ENCODE peak calls at places on chromosomes 4 and X, in nine cellular contexts. One of them, this sample, is unnamed.

GRCh38 chr4:130699004-130699403 is 1603.1 kb downstream of the C4orf33 start:
- DNase-seq in spleen: no peak
- DNase-seq in WERI-Rb-1: no peak
- DNase-seq in body of pancreas: no peak
- DNase-seq in HCT116: no peak
- DNase-seq in fibroblast of lung: no peak
- DNase-seq in PC-3: no peak
- DNase-seq in lung: no peak
- DNase-seq in heart left ventricle: no peak
- DNase-seq in this sample: no peak

GRCh38 chr4:86529450-86529849 is 64.7 kb upstream of the PTPN13 start:
- DNase-seq in spleen: no peak
- DNase-seq in WERI-Rb-1: no peak
- DNase-seq in body of pancreas: no peak
- DNase-seq in HCT116: no peak
- DNase-seq in fibroblast of lung: no peak
- DNase-seq in PC-3: no peak
- DNase-seq in lung: peak; percentile 39
- DNase-seq in heart left ventricle: no peak
- DNase-seq in this sample: no peak

GRCh38 chrX:119500061-119500800 is 32.0 kb downstream of the SLC25A5 start:
- DNase-seq in spleen: no peak
- DNase-seq in WERI-Rb-1: no peak
- DNase-seq in body of pancreas: no peak
- DNase-seq in HCT116: no peak
- DNase-seq in fibroblast of lung: no peak
- DNase-seq in PC-3: no peak
- DNase-seq in lung: no peak
- DNase-seq in heart left ventricle: no peak
- DNase-seq in this sample: no peak

GRCh38 chr4:18442957-18443356 is 421.4 kb upstream of the LCORL start:
- DNase-seq in spleen: no peak
- DNase-seq in WERI-Rb-1: no peak
- DNase-seq in body of pancreas: no peak
- DNase-seq in HCT116: no peak
- DNase-seq in fibroblast of lung: no peak
- DNase-seq in PC-3: no peak
- DNase-seq in lung: no peak
- DNase-seq in heart left ventricle: no peak
- DNase-seq in this sample: no peak

GRCh38 chrX:72272868-72273267 is 4.2 kb downstream of the RPS4X start:
- DNase-seq in spleen: no peak
- DNase-seq in WERI-Rb-1: no peak
- DNase-seq in body of pancreas: no peak
- DNase-seq in HCT116: no peak
- DNase-seq in fibroblast of lung: no peak
- DNase-seq in PC-3: peak; percentile 79
- DNase-seq in lung: no peak
- DNase-seq in heart left ventricle: no peak
- DNase-seq in this sample: no peak

GRCh38 chrX:21764043-21764442 is 6.1 kb upstream of the SMPX start:
- DNase-seq in spleen: no peak
- DNase-seq in WERI-Rb-1: no peak
- DNase-seq in body of pancreas: no peak
- DNase-seq in HCT116: no peak
- DNase-seq in fibroblast of lung: no peak
- DNase-seq in PC-3: peak; percentile 79
- DNase-seq in lung: no peak
- DNase-seq in heart left ventricle: no peak
- DNase-seq in this sample: no peak

GRCh38 chr4:157885785-157886184 is 287.0 kb downstream of the GASK1B start:
- DNase-seq in spleen: no peak
- DNase-seq in WERI-Rb-1: no peak
- DNase-seq in body of pancreas: no peak
- DNase-seq in HCT116: no peak
- DNase-seq in fibroblast of lung: no peak
- DNase-seq in PC-3: no peak
- DNase-seq in lung: no peak
- DNase-seq in heart left ventricle: no peak
- DNase-seq in this sample: no peak

GRCh38 chrX:21972721-21973120 is 32.2 kb downstream of the SMS start:
- DNase-seq in spleen: no peak
- DNase-seq in WERI-Rb-1: no peak
- DNase-seq in body of pancreas: no peak
- DNase-seq in HCT116: no peak
- DNase-seq in fibroblast of lung: peak; percentile 65
- DNase-seq in PC-3: peak; percentile 10
- DNase-seq in lung: no peak
- DNase-seq in heart left ventricle: no peak
- DNase-seq in this sample: peak; percentile 44

GRCh38 chrX:418927-419729 is 32.4 kb upstream of the PPP2R3B start:
- DNase-seq in spleen: no peak
- DNase-seq in WERI-Rb-1: no peak
- DNase-seq in body of pancreas: no peak
- DNase-seq in HCT116: no peak
- DNase-seq in fibroblast of lung: no peak
- DNase-seq in PC-3: no peak
- DNase-seq in lung: no peak
- DNase-seq in heart left ventricle: no peak
- DNase-seq in this sample: no peak

GRCh38 chr4:123104275-123104674 is 181.9 kb upstream of the NUDT6 start:
- DNase-seq in spleen: no peak
- DNase-seq in WERI-Rb-1: no peak
- DNase-seq in body of pancreas: no peak
- DNase-seq in HCT116: no peak
- DNase-seq in fibroblast of lung: peak; percentile 42
- DNase-seq in PC-3: no peak
- DNase-seq in lung: no peak
- DNase-seq in heart left ventricle: no peak
- DNase-seq in this sample: no peak

GRCh38 chrX:54442790-54443189 is 2.6 kb downstream of the TSR2 start:
- DNase-seq in spleen: no peak
- DNase-seq in WERI-Rb-1: no peak
- DNase-seq in body of pancreas: no peak
- DNase-seq in HCT116: no peak
- DNase-seq in fibroblast of lung: no peak
- DNase-seq in PC-3: no peak
- DNase-seq in lung: no peak
- DNase-seq in heart left ventricle: no peak
- DNase-seq in this sample: no peak

GRCh38 chrX:54444752-54445151 is 4.5 kb downstream of the TSR2 start:
- DNase-seq in spleen: peak; percentile 63
- DNase-seq in WERI-Rb-1: no peak
- DNase-seq in body of pancreas: no peak
- DNase-seq in HCT116: no peak
- DNase-seq in fibroblast of lung: no peak
- DNase-seq in PC-3: no peak
- DNase-seq in lung: no peak
- DNase-seq in heart left ventricle: no peak
- DNase-seq in this sample: no peak

GRCh38 chrX:54446084-54446483 is 5.9 kb downstream of the TSR2 start:
- DNase-seq in spleen: no peak
- DNase-seq in WERI-Rb-1: no peak
- DNase-seq in body of pancreas: no peak
- DNase-seq in HCT116: no peak
- DNase-seq in fibroblast of lung: no peak
- DNase-seq in PC-3: no peak
- DNase-seq in lung: no peak
- DNase-seq in heart left ventricle: no peak
- DNase-seq in this sample: no peak

GRCh38 chrX:54435121-54435520 is 5.1 kb upstream of the TSR2 start:
- DNase-seq in spleen: no peak
- DNase-seq in WERI-Rb-1: no peak
- DNase-seq in body of pancreas: no peak
- DNase-seq in HCT116: no peak
- DNase-seq in fibroblast of lung: no peak
- DNase-seq in PC-3: no peak
- DNase-seq in lung: no peak
- DNase-seq in heart left ventricle: no peak
- DNase-seq in this sample: no peak

GRCh38 chrX:54439967-54440871 is at the start of gene TSR2:
- DNase-seq in spleen: peak; percentile 94
- DNase-seq in WERI-Rb-1: peak; percentile 80
- DNase-seq in body of pancreas: peak; percentile 81
- DNase-seq in HCT116: peak; percentile 72
- DNase-seq in fibroblast of lung: peak; percentile 88
- DNase-seq in PC-3: peak; percentile 86
- DNase-seq in lung: peak; percentile 78
- DNase-seq in heart left ventricle: peak; percentile 84
- DNase-seq in this sample: peak; percentile 65
- TF ChIP-seq CTCF in spleen: no peak
- TF ChIP-seq CTCF in WERI-Rb-1: no peak
- TF ChIP-seq CTCF in body of pancreas: no peak
- TF ChIP-seq CTCF in HCT116: peak; percentile 9
- TF ChIP-seq CTCF in fibroblast of lung: no peak
- TF ChIP-seq CTCF in PC-3: peak; percentile 39
- TF ChIP-seq CTCF in lung: peak; percentile 6
- TF ChIP-seq CTCF in heart left ventricle: no peak
- TF ChIP-seq CTCF in this sample: peak; percentile 31

GRCh38 chrX:154806837-154807501 is 1.7 kb upstream of the MPP1 start:
- DNase-seq in spleen: no peak
- DNase-seq in WERI-Rb-1: no peak
- DNase-seq in body of pancreas: no peak
- DNase-seq in HCT116: no peak
- DNase-seq in fibroblast of lung: no peak
- DNase-seq in PC-3: no peak
- DNase-seq in lung: no peak
- DNase-seq in heart left ventricle: no peak
- DNase-seq in this sample: no peak

GRCh38 chrX:154804564-154804956 is 725 bp downstream of the MPP1 start:
- DNase-seq in spleen: no peak
- DNase-seq in WERI-Rb-1: no peak
- DNase-seq in body of pancreas: no peak
- DNase-seq in HCT116: no peak
- DNase-seq in fibroblast of lung: no peak
- DNase-seq in PC-3: no peak
- DNase-seq in lung: no peak
- DNase-seq in heart left ventricle: no peak
- DNase-seq in this sample: no peak

GRCh38 chrX:154802838-154803410 is 2.4 kb downstream of the MPP1 start:
- DNase-seq in spleen: no peak
- DNase-seq in WERI-Rb-1: no peak
- DNase-seq in body of pancreas: no peak
- DNase-seq in HCT116: no peak
- DNase-seq in fibroblast of lung: no peak
- DNase-seq in PC-3: no peak
- DNase-seq in lung: no peak
- DNase-seq in heart left ventricle: no peak
- DNase-seq in this sample: no peak

GRCh38 chrX:154804957-154805695 is at the start of gene MPP1:
- DNase-seq in spleen: peak; percentile 93
- DNase-seq in WERI-Rb-1: peak; percentile 85
- DNase-seq in body of pancreas: peak; percentile 76
- DNase-seq in HCT116: peak; percentile 32
- DNase-seq in fibroblast of lung: peak; percentile 68
- DNase-seq in PC-3: peak; percentile 86
- DNase-seq in lung: peak; percentile 67
- DNase-seq in heart left ventricle: peak; percentile 78
- DNase-seq in this sample: peak; percentile 18

GRCh38 chrX:154805696-154806091 is 409 bp upstream of the MPP1 start:
- DNase-seq in spleen: no peak
- DNase-seq in WERI-Rb-1: no peak
- DNase-seq in body of pancreas: no peak
- DNase-seq in HCT116: no peak
- DNase-seq in fibroblast of lung: peak; percentile 43
- DNase-seq in PC-3: no peak
- DNase-seq in lung: no peak
- DNase-seq in heart left ventricle: no peak
- DNase-seq in this sample: no peak
- H3K27ac ChIP-seq in spleen: peak overlapping the region; percentile 87
- H3K27ac ChIP-seq in WERI-Rb-1: no peak overlapping the region
- H3K27ac ChIP-seq in body of pancreas: peak overlapping the region; percentile 70
- H3K27ac ChIP-seq in HCT116: no peak overlapping the region
- H3K27ac ChIP-seq in fibroblast of lung: peak overlapping the region; percentile 34
- H3K27ac ChIP-seq in PC-3: no peak overlapping the region
- H3K27ac ChIP-seq in lung: peak overlapping the region; percentile 50
- H3K27ac ChIP-seq in heart left ventricle: peak overlapping the region; percentile 29
- H3K27ac ChIP-seq in this sample: peak overlapping the region; percentile 47

GRCh38 chrX:23389196-23389792 is 54.6 kb downstream of the PTCHD1 start:
- DNase-seq in spleen: no peak
- DNase-seq in WERI-Rb-1: no peak
- DNase-seq in body of pancreas: no peak
- DNase-seq in HCT116: no peak
- DNase-seq in fibroblast of lung: no peak
- DNase-seq in PC-3: no peak
- DNase-seq in lung: peak; percentile 83
- DNase-seq in heart left ventricle: no peak
- DNase-seq in this sample: no peak

GRCh38 chrX:23392195-23392594 is 57.5 kb downstream of the PTCHD1 start:
- DNase-seq in spleen: no peak
- DNase-seq in WERI-Rb-1: no peak
- DNase-seq in body of pancreas: no peak
- DNase-seq in HCT116: no peak
- DNase-seq in fibroblast of lung: no peak
- DNase-seq in PC-3: no peak
- DNase-seq in lung: no peak
- DNase-seq in heart left ventricle: no peak
- DNase-seq in this sample: no peak

GRCh38 chrX:23398570-23398969 is 63.9 kb downstream of the PTCHD1 start:
- DNase-seq in spleen: no peak
- DNase-seq in WERI-Rb-1: no peak
- DNase-seq in body of pancreas: no peak
- DNase-seq in HCT116: no peak
- DNase-seq in fibroblast of lung: no peak
- DNase-seq in PC-3: no peak
- DNase-seq in lung: no peak
- DNase-seq in heart left ventricle: no peak
- DNase-seq in this sample: no peak

GRCh38 chrX:23390979-23391378 is 56.3 kb downstream of the PTCHD1 start:
- DNase-seq in spleen: no peak
- DNase-seq in WERI-Rb-1: no peak
- DNase-seq in body of pancreas: no peak
- DNase-seq in HCT116: no peak
- DNase-seq in fibroblast of lung: no peak
- DNase-seq in PC-3: no peak
- DNase-seq in lung: no peak
- DNase-seq in heart left ventricle: no peak
- DNase-seq in this sample: no peak

GRCh38 chrX:23394421-23394820 is 59.8 kb downstream of the PTCHD1 start:
- DNase-seq in spleen: no peak
- DNase-seq in WERI-Rb-1: no peak
- DNase-seq in body of pancreas: peak; percentile 69
- DNase-seq in HCT116: no peak
- DNase-seq in fibroblast of lung: no peak
- DNase-seq in PC-3: peak; percentile 43
- DNase-seq in lung: peak; percentile 38
- DNase-seq in heart left ventricle: no peak
- DNase-seq in this sample: no peak
- H3K4me3 ChIP-seq in spleen: no peak overlapping the region
- H3K4me3 ChIP-seq in WERI-Rb-1: no peak overlapping the region
- H3K4me3 ChIP-seq in body of pancreas: no peak overlapping the region
- H3K4me3 ChIP-seq in HCT116: no peak overlapping the region
- H3K4me3 ChIP-seq in fibroblast of lung: no peak overlapping the region
- H3K4me3 ChIP-seq in PC-3: no peak overlapping the region
- H3K4me3 ChIP-seq in lung: no peak overlapping the region
- H3K4me3 ChIP-seq in heart left ventricle: no peak overlapping the region
- H3K4me3 ChIP-seq in this sample: no peak overlapping the region

GRCh38 chr4:126396703-126397102 is 1081.9 kb downstream of the FAT4 start:
- DNase-seq in spleen: peak; percentile 19
- DNase-seq in WERI-Rb-1: no peak
- DNase-seq in body of pancreas: no peak
- DNase-seq in HCT116: no peak
- DNase-seq in fibroblast of lung: no peak
- DNase-seq in PC-3: no peak
- DNase-seq in lung: no peak
- DNase-seq in heart left ventricle: no peak
- DNase-seq in this sample: no peak
- TF ChIP-seq CTCF in spleen: no peak
- TF ChIP-seq CTCF in WERI-Rb-1: peak; percentile 29
- TF ChIP-seq CTCF in body of pancreas: no peak
- TF ChIP-seq CTCF in HCT116: peak; percentile 28
- TF ChIP-seq CTCF in fibroblast of lung: no peak
- TF ChIP-seq CTCF in PC-3: peak; percentile 26
- TF ChIP-seq CTCF in lung: no peak
- TF ChIP-seq CTCF in heart left ventricle: no peak
- TF ChIP-seq CTCF in this sample: no peak

This sample was measured in AG04450.